ENCODE peak calls at places on chromosomes 5 and 9, in five cellular contexts. One of them, this sample, is unnamed.

GRCh38 chr5:22500521-22500920 is 352.6 kb downstream of the CDH12 start:
- DNase-seq in HCT116: no peak
- DNase-seq in PC-3: no peak
- DNase-seq in breast epithelium: no peak
- DNase-seq in GM23248: no peak
- DNase-seq in this sample: no peak

GRCh38 chr5:53303105-53303504 is 177.3 kb upstream of the FST start:
- DNase-seq in HCT116: no peak
- DNase-seq in PC-3: peak; percentile 51
- DNase-seq in breast epithelium: no peak
- DNase-seq in GM23248: peak; percentile 89
- DNase-seq in this sample: no peak

GRCh38 chr5:15791274-15791673 is 291.3 kb downstream of the FBXL7 start:
- DNase-seq in HCT116: no peak
- DNase-seq in PC-3: peak; percentile 38
- DNase-seq in breast epithelium: no peak
- DNase-seq in GM23248: peak; percentile 14
- DNase-seq in this sample: no peak

GRCh38 chr5:90598300-90598699 is 39.7 kb downstream of the ADGRV1 start:
- DNase-seq in HCT116: no peak
- DNase-seq in PC-3: no peak
- DNase-seq in breast epithelium: no peak
- DNase-seq in GM23248: no peak
- DNase-seq in this sample: no peak

GRCh38 chr9:123119566-123119965 is 86.1 kb downstream of the GPR21 start:
- DNase-seq in HCT116: no peak
- DNase-seq in PC-3: no peak
- DNase-seq in breast epithelium: no peak
- DNase-seq in GM23248: no peak
- DNase-seq in this sample: no peak

GRCh38 chr9:137458194-137459146 is 664 bp downstream of the NSMF start:
- DNase-seq in HCT116: no peak
- DNase-seq in PC-3: no peak
- DNase-seq in breast epithelium: no peak
- DNase-seq in GM23248: peak; percentile 63
- DNase-seq in this sample: peak; percentile 87

GRCh38 chr5:141783599-141784296 is 94.5 kb downstream of the PCDH1 start:
- DNase-seq in HCT116: no peak
- DNase-seq in PC-3: no peak
- DNase-seq in breast epithelium: no peak
- DNase-seq in GM23248: no peak
- DNase-seq in this sample: no peak

GRCh38 chr9:96080364-96080763 is 204.9 kb downstream of the ERCC6L2 start:
- DNase-seq in HCT116: peak; percentile 65
- DNase-seq in PC-3: peak; percentile 98
- DNase-seq in breast epithelium: peak; percentile 58
- DNase-seq in GM23248: peak; percentile 10
- DNase-seq in this sample: no peak

GRCh38 chr5:123882946-123883345 is 371.0 kb downstream of the CSNK1G3 start:
- DNase-seq in HCT116: no peak
- DNase-seq in PC-3: no peak
- DNase-seq in breast epithelium: no peak
- DNase-seq in GM23248: no peak
- DNase-seq in this sample: no peak

GRCh38 chr9:98231770-98232478 is 23.5 kb downstream of the TBC1D2 start:
- DNase-seq in HCT116: no peak
- DNase-seq in PC-3: peak; percentile 61
- DNase-seq in breast epithelium: no peak
- DNase-seq in GM23248: peak; percentile 95
- DNase-seq in this sample: no peak

GRCh38 chr5:100841358-100842076 is 61.6 kb downstream of the ST8SIA4 start:
- DNase-seq in HCT116: peak; percentile 51
- DNase-seq in PC-3: peak; percentile 89
- DNase-seq in breast epithelium: no peak
- DNase-seq in GM23248: no peak
- DNase-seq in this sample: no peak

GRCh38 chr5:166165600-166165999 is 2125.8 kb upstream of the WWC1 start:
- DNase-seq in HCT116: no peak
- DNase-seq in PC-3: no peak
- DNase-seq in breast epithelium: no peak
- DNase-seq in GM23248: no peak
- DNase-seq in this sample: no peak

GRCh38 chr5:38135486-38136031 is 122.8 kb upstream of the EGFLAM start:
- DNase-seq in HCT116: no peak
- DNase-seq in PC-3: no peak
- DNase-seq in breast epithelium: no peak
- DNase-seq in GM23248: no peak
- DNase-seq in this sample: no peak

GRCh38 chr5:52779213-52779612 is 8.5 kb upstream of the ITGA1 start:
- DNase-seq in HCT116: no peak
- DNase-seq in PC-3: no peak
- DNase-seq in breast epithelium: no peak
- DNase-seq in GM23248: no peak
- DNase-seq in this sample: no peak

GRCh38 chr9:94948567-94949235 is 222.2 kb downstream of the AOPEP start:
- DNase-seq in HCT116: no peak
- DNase-seq in PC-3: no peak
- DNase-seq in breast epithelium: no peak
- DNase-seq in GM23248: peak; percentile 75
- DNase-seq in this sample: no peak

GRCh38 chr5:123472150-123472549 is 39.8 kb upstream of the CSNK1G3 start:
- DNase-seq in HCT116: no peak
- DNase-seq in PC-3: no peak
- DNase-seq in breast epithelium: no peak
- DNase-seq in GM23248: no peak
- DNase-seq in this sample: no peak

GRCh38 chr5:3345195-3345594 is 250.4 kb upstream of the IRX1 start:
- DNase-seq in HCT116: no peak
- DNase-seq in PC-3: no peak
- DNase-seq in breast epithelium: no peak
- DNase-seq in GM23248: no peak
- DNase-seq in this sample: no peak

GRCh38 chr5:24401767-24402166 is 243.0 kb downstream of the CDH10 start:
- DNase-seq in HCT116: no peak
- DNase-seq in PC-3: peak; percentile 50
- DNase-seq in breast epithelium: no peak
- DNase-seq in GM23248: peak; percentile 2
- DNase-seq in this sample: no peak

GRCh38 chr5:6775595-6775994 is 62.4 kb downstream of the TENT4A start:
- DNase-seq in HCT116: no peak
- DNase-seq in PC-3: no peak
- DNase-seq in breast epithelium: no peak
- DNase-seq in GM23248: no peak
- DNase-seq in this sample: no peak

GRCh38 chr5:33725846-33726245 is 165.9 kb downstream of the ADAMTS12 start:
- DNase-seq in HCT116: no peak
- DNase-seq in PC-3: no peak
- DNase-seq in breast epithelium: no peak
- DNase-seq in GM23248: peak; percentile 74
- DNase-seq in this sample: no peak

GRCh38 chr9:127295005-127295404 is 30.4 kb downstream of the GARNL3 start:
- DNase-seq in HCT116: no peak
- DNase-seq in PC-3: no peak
- DNase-seq in breast epithelium: no peak
- DNase-seq in GM23248: no peak
- DNase-seq in this sample: no peak

GRCh38 chr5:139078345-139078744 is 119.8 kb downstream of the SIL1 start:
- DNase-seq in HCT116: no peak
- DNase-seq in PC-3: no peak
- DNase-seq in breast epithelium: no peak
- DNase-seq in GM23248: no peak
- DNase-seq in this sample: no peak

GRCh38 chr9:137755261-137755927 is 122.2 kb upstream of the CACNA1B start:
- DNase-seq in HCT116: no peak
- DNase-seq in PC-3: no peak
- DNase-seq in breast epithelium: no peak
- DNase-seq in GM23248: no peak
- DNase-seq in this sample: no peak

GRCh38 chr5:54457094-54457531 is 1.6 kb downstream of the HSPB3 start:
- DNase-seq in HCT116: no peak
- DNase-seq in PC-3: no peak
- DNase-seq in breast epithelium: no peak
- DNase-seq in GM23248: peak; percentile 81
- DNase-seq in this sample: no peak

GRCh38 chr5:81789033-81789432 is 38.1 kb upstream of the SSBP2 start:
- DNase-seq in HCT116: no peak
- DNase-seq in PC-3: peak; percentile 16
- DNase-seq in breast epithelium: no peak
- DNase-seq in GM23248: peak; percentile 39
- DNase-seq in this sample: no peak

GRCh38 chr5:137142371-137143243 is 356.5 kb downstream of the SPOCK1 start:
- DNase-seq in HCT116: no peak
- DNase-seq in PC-3: peak; percentile 78
- DNase-seq in breast epithelium: peak; percentile 37
- DNase-seq in GM23248: peak; percentile 97
- DNase-seq in this sample: no peak

GRCh38 chr9:37221489-37222106 is 101.2 kb downstream of the ZCCHC7 start:
- DNase-seq in HCT116: no peak
- DNase-seq in PC-3: no peak
- DNase-seq in breast epithelium: no peak
- DNase-seq in GM23248: no peak
- DNase-seq in this sample: no peak

GRCh38 chr9:37383876-37384715 is 38.4 kb upstream of the GRHPR start:
- DNase-seq in HCT116: no peak
- DNase-seq in PC-3: no peak
- DNase-seq in breast epithelium: no peak
- DNase-seq in GM23248: no peak
- DNase-seq in this sample: no peak

GRCh38 chr5:65812648-65813047 is 90.6 kb downstream of the NLN start:
- DNase-seq in HCT116: peak; percentile 66
- DNase-seq in PC-3: peak; percentile 49
- DNase-seq in breast epithelium: no peak
- DNase-seq in GM23248: no peak
- DNase-seq in this sample: no peak

GRCh38 chr9:33307067-33307466 is 16.8 kb downstream of the NFX1 start:
- DNase-seq in HCT116: no peak
- DNase-seq in PC-3: no peak
- DNase-seq in breast epithelium: no peak
- DNase-seq in GM23248: no peak
- DNase-seq in this sample: no peak

GRCh38 chr5:159003045-159004030 is 96.4 kb downstream of the EBF1 start:
- DNase-seq in HCT116: no peak
- DNase-seq in PC-3: peak; percentile 77
- DNase-seq in breast epithelium: no peak
- DNase-seq in GM23248: peak; percentile 88
- DNase-seq in this sample: no peak
- H3K4me1 ChIP-seq in HCT116: no peaks in the 10 kb centered on the region
- H3K4me1 ChIP-seq in PC-3: peaks cover 19% of the 10 kb centered on the region
- H3K4me1 ChIP-seq in breast epithelium: peaks cover 2% of the 10 kb centered on the region
- H3K4me1 ChIP-seq in GM23248: peaks cover 54% of the 10 kb centered on the region
- H3K4me1 ChIP-seq in this sample: peaks cover 59% of the 10 kb centered on the region

DNA sequence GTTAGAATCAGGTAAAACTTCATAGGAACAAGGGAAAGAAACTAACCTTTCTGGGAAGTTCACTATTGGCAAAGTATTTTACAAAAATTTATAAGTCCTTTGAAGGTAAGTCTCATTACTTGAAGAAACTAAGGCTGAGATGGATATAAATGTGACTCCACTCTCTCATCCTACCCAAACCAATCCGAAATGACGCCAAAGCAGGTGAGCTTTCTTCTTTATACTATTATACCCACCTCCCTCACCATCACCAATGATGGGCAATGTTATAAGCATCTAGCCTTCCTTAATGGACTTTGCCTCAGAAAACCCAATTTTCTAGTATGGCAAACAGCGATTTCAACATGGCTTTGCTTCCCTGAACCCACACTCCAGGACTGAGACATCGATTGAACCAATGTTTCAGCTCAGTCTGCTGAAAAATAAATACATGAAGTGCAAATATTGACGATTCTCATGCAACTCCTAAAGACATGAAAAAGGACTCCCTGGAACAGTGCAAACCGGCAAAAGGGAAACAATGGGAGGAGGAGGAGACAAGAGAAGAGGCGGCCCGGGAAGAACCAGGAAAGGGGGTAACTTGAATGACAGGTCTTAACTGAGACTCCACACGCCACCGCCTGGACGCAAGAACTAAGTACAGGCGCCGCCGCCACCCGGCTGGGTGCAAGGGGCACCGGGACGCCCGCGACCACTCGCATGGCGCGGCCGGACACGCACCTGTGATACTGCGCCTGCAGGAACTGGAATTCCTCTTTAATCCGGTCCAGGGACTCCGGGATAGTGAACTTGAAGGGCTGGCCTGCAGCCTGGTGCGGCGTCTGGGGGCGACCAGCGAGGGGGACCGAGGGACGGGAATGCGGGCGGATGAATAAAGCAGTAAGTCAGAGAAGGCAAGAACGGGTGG is 2.5 kb downstream of the TLE1 start:
- DNase-seq in HCT116: peak; percentile 63
- DNase-seq in PC-3: peak; percentile 79
- DNase-seq in breast epithelium: peak; percentile 82
- DNase-seq in GM23248: peak; percentile 88
- DNase-seq in this sample: peak; percentile 92
- H3K4me3 ChIP-seq in HCT116: peak overlapping the region; percentile 72
- H3K4me3 ChIP-seq in PC-3: peak overlapping the region; percentile 81
- H3K4me3 ChIP-seq in breast epithelium: peak overlapping the region; percentile 80
- H3K4me3 ChIP-seq in GM23248: peak overlapping the region; percentile 90
- H3K4me3 ChIP-seq in this sample: peak overlapping the region; percentile 80

GRCh38 chr5:181054871-181055494 is 14.9 kb downstream of the BTNL9 start:
- DNase-seq in HCT116: no peak
- DNase-seq in PC-3: no peak
- DNase-seq in breast epithelium: no peak
- DNase-seq in GM23248: no peak
- DNase-seq in this sample: no peak

GRCh38 chr5:181052928-181053759 is 13.1 kb downstream of the BTNL9 start:
- DNase-seq in HCT116: no peak
- DNase-seq in PC-3: peak; percentile 20
- DNase-seq in breast epithelium: no peak
- DNase-seq in GM23248: peak; percentile 21
- DNase-seq in this sample: no peak

GRCh38 chr5:181052526-181052927 is 12.5 kb downstream of the BTNL9 start:
- DNase-seq in HCT116: no peak
- DNase-seq in PC-3: peak; percentile 21
- DNase-seq in breast epithelium: no peak
- DNase-seq in GM23248: peak; percentile 23
- DNase-seq in this sample: no peak

GRCh38 chr5:181054138-181054537 is 14.1 kb downstream of the BTNL9 start:
- DNase-seq in HCT116: no peak
- DNase-seq in PC-3: no peak
- DNase-seq in breast epithelium: no peak
- DNase-seq in GM23248: no peak
- DNase-seq in this sample: no peak

GRCh38 chr5:181053760-181054122 is 13.7 kb downstream of the BTNL9 start:
- DNase-seq in HCT116: no peak
- DNase-seq in PC-3: peak; percentile 22
- DNase-seq in breast epithelium: no peak
- DNase-seq in GM23248: peak; percentile 15
- DNase-seq in this sample: no peak
- H3K4me1 ChIP-seq in HCT116: peaks cover 17% of the 10 kb centered on the region
- H3K4me1 ChIP-seq in PC-3: peaks cover 3% of the 10 kb centered on the region
- H3K4me1 ChIP-seq in breast epithelium: peaks cover 6% of the 10 kb centered on the region
- H3K4me1 ChIP-seq in GM23248: no peaks in the 10 kb centered on the region
- H3K4me1 ChIP-seq in this sample: peaks cover 8% of the 10 kb centered on the region

DNA sequence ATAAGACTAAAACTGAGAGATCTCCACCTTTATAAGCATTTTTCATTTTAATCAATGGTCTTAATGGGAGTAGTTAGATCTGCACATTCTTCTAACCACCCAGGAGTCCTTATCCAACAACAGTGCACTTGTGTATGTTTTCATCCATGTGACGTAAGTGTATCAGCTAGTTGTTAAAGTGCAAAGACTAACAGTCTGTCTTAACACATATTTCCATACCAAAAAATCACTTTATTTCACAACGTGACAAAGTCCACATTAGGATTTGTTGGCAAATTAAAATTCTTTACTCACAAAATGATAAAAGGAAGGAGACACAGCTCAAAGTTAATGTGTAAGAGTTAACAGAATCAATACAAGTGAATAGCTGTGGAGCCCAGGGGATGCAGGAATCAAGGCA is 1.9 kb upstream of the SMC2 start:
- DNase-seq in HCT116: no peak
- DNase-seq in PC-3: no peak
- DNase-seq in breast epithelium: no peak
- DNase-seq in GM23248: no peak
- DNase-seq in this sample: no peak
- H3K4me3 ChIP-seq in HCT116: peak overlapping the region; percentile 86
- H3K4me3 ChIP-seq in PC-3: no peak overlapping the region
- H3K4me3 ChIP-seq in breast epithelium: no peak overlapping the region
- H3K4me3 ChIP-seq in GM23248: peak overlapping the region; percentile 93
- H3K4me3 ChIP-seq in this sample: no peak overlapping the region

This sample was measured in ascending aorta.